ENCODE peak calls at places on chromosomes 11 and 22, in eight cellular contexts. A is stimulated activated CD8-positive, alpha-beta memory T cell treated with anti-CD3 and anti-CD28 coated beads, Interleukin-12 subunit alpha, Interleukin-12 subunit beta, amount 100 ng/mL, for 1 hour; H is DMS153; K is GOT3; E is H54; D is body of pancreas; T is germinal center; X is Peyer's patch. U is an unnamed sample.

GRCh38 chr11:113176561-113176960 is 137.8 kb upstream of the TTC12 start:
- DNase-seq in A (no peak), H (no peak), K (no peak), E (no peak), D (no peak), T (no peak), X (no peak), U (no peak)

GRCh38 chr22:45645526-45646414 is 25.9 kb upstream of the ATXN10 start:
- DNase-seq in A (peak), H (peak), K (no peak), E (no peak), D (peak), T (peak), X (peak), U (peak)

GRCh38 chr11:94597896-94598295 is 30.7 kb downstream of the PIWIL4 start:
- DNase-seq in A (no peak), H (no peak), K (no peak), E (no peak), D (no peak), T (no peak), X (no peak), U (no peak)

GRCh38 chr22:47586038-47586437 is 823.6 kb downstream of the TBC1D22A start:
- DNase-seq in A (no peak), H (peak), K (no peak), E (no peak), D (no peak), T (no peak), X (no peak), U (no peak)

GRCh38 chr11:73647459-73648100 is 1.2 kb downstream of the PLEKHB1 start:
- DNase-seq in A (peak), H (peak), K (peak), E (peak), D (peak), T (peak), X (peak), U (peak)

GRCh38 chr11:12952094-12952493 is 57.0 kb upstream of the RASSF10 start:
- DNase-seq in A (no peak), H (no peak), K (no peak), E (no peak), D (no peak), T (no peak), X (no peak), U (no peak)

GRCh38 chr11:19281041-19281440 is 40.3 kb upstream of the E2F8 start:
- DNase-seq in A (no peak), H (peak), K (no peak), E (no peak), D (no peak), T (peak), X (no peak), U (peak)

GRCh38 chr11:86138958-86139357 is 70.1 kb upstream of the PICALM start:
- DNase-seq in A (no peak), H (no peak), K (no peak), E (no peak), D (no peak), T (no peak), X (no peak), U (no peak)

GRCh38 chr11:121452609-121453150 is at the start of gene SORL1-AS1:
- DNase-seq in A (no peak), H (peak), K (no peak), E (no peak), D (peak), T (no peak), X (no peak), U (peak)

GRCh38 chr11:8025816-8026215 is 38.7 kb downstream of the EIF3F start:
- DNase-seq in A (no peak), H (no peak), K (no peak), E (peak), D (no peak), T (no peak), X (no peak), U (no peak)

GRCh38 chr11:11075515-11076171 is 217.8 kb upstream of the ZBED5 start:
- DNase-seq in A (no peak), H (no peak), K (no peak), E (no peak), D (no peak), T (no peak), X (no peak), U (no peak)

GRCh38 chr11:61766353-61766841 is 14.0 kb downstream of the MYRF start:
- DNase-seq in A (no peak), H (no peak), K (no peak), E (no peak), D (no peak), T (no peak), X (no peak), U (no peak)

GRCh38 chr11:12175694-12176241 is 65.4 kb downstream of the MICAL2 start:
- DNase-seq in A (no peak), H (no peak), K (no peak), E (peak), D (no peak), T (no peak), X (no peak), U (no peak)

GRCh38 chr22:22196018-22196533 is 48.5 kb upstream of the VPREB1 start:
- DNase-seq in A (no peak), H (no peak), K (no peak), E (no peak), D (no peak), T (peak), X (no peak), U (peak)

GRCh38 chr11:72781063-72781312 is 12.9 kb downstream of the STARD10 start:
- DNase-seq in A (no peak), H (no peak), K (no peak), E (no peak), D (peak), T (no peak), X (peak), U (no peak)

GRCh38 chr22:19067696-19068348 is 54.4 kb downstream of the DGCR2 start:
- DNase-seq in A (no peak), H (no peak), K (no peak), E (no peak), D (no peak), T (no peak), X (no peak), U (no peak)

GRCh38 chr11:10779086-10779485 is 28.0 kb downstream of the CTR9 start:
- DNase-seq in A (no peak), H (no peak), K (no peak), E (no peak), D (no peak), T (no peak), X (no peak), U (no peak)

U was measured in memory B cell.